ENCODE peak calls at places on chromosomes 6 and 20, in six cellular contexts. T is T-helper 9 cell, E is brain microvascular endothelial cell, O is right lobe of liver, S is mesenchymal stem cell, W is MCF 10A. C is an unnamed sample.

GRCh38 chr6:7058250-7058923 is 49.4 kb upstream of the RREB1 start:
- DNase-seq in T (no peak), E (peak), W (peak), S (peak), O (peak), C (peak)

GRCh38 chr6:158564243-158565121 is 4.6 kb downstream of the TMEM181 start:
- DNase-seq in W (no peak), O (no peak), T (peak), S (no peak), E (no peak), C (no peak)

GRCh38 chr20:917416-917815 is 1.3 kb upstream of the ANGPT4 start:
- DNase-seq in O (no peak), E (no peak), T (no peak), W (no peak), S (no peak), C (no peak)

GRCh38 chr20:52974155-52974554 is 2.0 kb downstream of the TSHZ2 start:
- DNase-seq in T (no peak), W (no peak), E (no peak), O (peak), S (no peak), C (peak)

GRCh38 chr20:41232971-41233926 is 84.3 kb downstream of the ZHX3 start:
- DNase-seq in S (peak), E (peak), T (no peak), W (peak), O (no peak), C (no peak)

GRCh38 chr6:157235600-157236039 is 87.7 kb downstream of the TMEM242 start:
- DNase-seq in W (no peak), E (peak), S (peak), T (peak), O (peak), C (peak)

GRCh38 chr20:40603057-40603651 is 85.9 kb downstream of the MAFB start:
- DNase-seq in S (no peak), W (no peak), E (no peak), T (no peak), O (no peak), C (no peak)

GRCh38 chr6:103236923-103237322 is 1622.8 kb downstream of the HACE1 start:
- DNase-seq in E (peak), W (no peak), T (no peak), S (no peak), O (no peak), C (no peak)

GRCh38 chr20:56400001-56400640 is 7.7 kb downstream of the CSTF1 start:
- DNase-seq in W (peak), T (peak), S (peak), E (peak), O (no peak), C (peak)

GRCh38 chr20:53194891-53195290 is 222.7 kb downstream of the TSHZ2 start:
- DNase-seq in W (no peak), E (no peak), S (no peak), T (no peak), O (no peak), C (no peak)

GRCh38 chr6:49805246-49805645 is 18.2 kb upstream of the PGK2 start:
- DNase-seq in W (no peak), T (no peak), E (no peak), S (no peak), O (no peak), C (no peak)